ENCODE peak calls at places on chromosomes 5 and 9, in eight cellular contexts. U is GM10248, F is RKO, V is left kidney, C is ELF-1, P is EL, T is fibroblast of villous mesenchyme, M is cardiac muscle cell. A is an unnamed sample.
A peak's percentile ranks its signal among the peaks of the same experiment; 100 is the strongest.

GRCh38 chr5:98906756-98907355 is 22.0 kb downstream of the CHD1 start:
- DNase-seq in M (no peak), F (no peak), T (no peak), P (peak; percentile 25), V (no peak), U (no peak), C (no peak), A (no peak)

GRCh38 chr9:18756712-18757125 is 276.3 kb downstream of the SAXO1 start:
- DNase-seq in V (no peak), P (no peak), T (no peak), U (no peak), F (no peak), M (peak; percentile 6), C (no peak), A (no peak)

GRCh38 chr9:91034521-91034920 is 232.9 kb downstream of the SYK start:
- DNase-seq in P (no peak), V (peak; percentile 62), M (no peak), U (no peak), F (no peak), C (no peak), T (no peak), A (no peak)

GRCh38 chr5:127562252-127562651 is 44.8 kb downstream of the PRRC1 start:
- DNase-seq in T (no peak), M (peak; percentile 46), F (peak; percentile 35), C (peak; percentile 24), V (peak; percentile 68), U (no peak), P (peak; percentile 8), A (peak; percentile 22)

GRCh38 chr5:95821110-95822021 is 1.2 kb downstream of the GLRX start:
- DNase-seq in T (no peak), F (peak; percentile 48), M (no peak), U (no peak), V (peak; percentile 28), C (no peak), P (no peak), A (no peak)

GRCh38 chr5:67214713-67215591 is 18.4 kb upstream of the CD180 start:
- DNase-seq in V (peak; percentile 64), T (no peak), F (no peak), M (no peak), C (no peak), U (no peak), P (no peak), A (no peak)

GRCh38 chr9:8856686-8857329 is 1057.2 kb upstream of the DMAC1 start:
- DNase-seq in M (no peak), F (no peak), U (no peak), T (no peak), P (no peak), V (peak; percentile 78), C (peak; percentile 42), A (no peak)

GRCh38 chr9:18463991-18464390 is 10.0 kb upstream of the ADAMTSL1 start:
- DNase-seq in M (no peak), C (no peak), F (no peak), U (no peak), P (peak; percentile 73), V (no peak), T (no peak), A (no peak)

GRCh38 chr9:121743441-121744001 is 92.1 kb downstream of the DAB2IP start:
- DNase-seq in V (peak; percentile 89), F (peak; percentile 93), U (no peak), T (peak; percentile 92), P (peak; percentile 92), C (peak; percentile 88), M (peak; percentile 88), A (peak; percentile 91)

GRCh38 chr5:35926389-35927051 is 11.9 kb downstream of the CAPSL start:
- DNase-seq in P (peak; percentile 71), M (peak; percentile 63), F (peak; percentile 30), T (peak; percentile 58), U (peak; percentile 61), C (peak; percentile 57), V (peak; percentile 82), A (peak; percentile 23)

GRCh38 chr5:124949862-124950261 is 203.4 kb upstream of the ZNF608 start:
- DNase-seq in C (no peak), M (no peak), T (no peak), V (no peak), U (no peak), F (no peak), P (peak; percentile 10), A (no peak)

GRCh38 chr9:129323999-129324553 is 146.0 kb upstream of the IER5L start:
- DNase-seq in U (no peak), V (no peak), P (no peak), M (no peak), T (no peak), F (no peak), C (no peak), A (no peak)

GRCh38 chr5:124661317-124662141 is 84.9 kb downstream of the ZNF608 start:
- DNase-seq in C (peak; percentile 91), P (peak; percentile 94), U (peak; percentile 19), F (no peak), M (peak; percentile 87), T (peak; percentile 76), V (peak; percentile 95), A (peak; percentile 44)

GRCh38 chr5:89759824-89760223 is 649.7 kb downstream of the CETN3 start:
- DNase-seq in U (no peak), V (no peak), P (no peak), F (no peak), M (no peak), C (no peak), T (no peak), A (no peak)

GRCh38 chr9:134433101-134433500 is 106.8 kb downstream of the RXRA start:
- DNase-seq in C (no peak), M (peak; percentile 45), U (no peak), P (peak; percentile 57), F (no peak), T (peak; percentile 42), V (no peak), A (no peak)

GRCh38 chr5:149053027-149053705 is 9.7 kb downstream of the SH3TC2 start:
- DNase-seq in C (no peak), V (peak; percentile 43), F (no peak), T (no peak), U (no peak), P (peak; percentile 45), M (no peak), A (no peak)

GRCh38 chr5:2758632-2759031 is 7.2 kb upstream of the IRX2 start:
- DNase-seq in C (no peak), P (no peak), U (no peak), F (no peak), V (no peak), T (no peak), M (no peak), A (no peak)

GRCh38 chr5:127367029-127367428 is 76.4 kb downstream of the MEGF10 start:
- DNase-seq in M (no peak), F (no peak), C (no peak), U (no peak), T (no peak), P (no peak), V (no peak), A (no peak)

GRCh38 chr5:122972877-122973276 is 63.6 kb downstream of the PPIC start:
- DNase-seq in V (no peak), P (peak; percentile 83), T (peak; percentile 11), M (no peak), U (no peak), C (no peak), F (peak; percentile 43), A (no peak)

GRCh38 chr5:172862165-172862801 is 28.2 kb downstream of the ERGIC1 start:
- DNase-seq in T (no peak), F (no peak), V (no peak), C (no peak), U (no peak), M (no peak), P (no peak), A (no peak)

GRCh38 chr9:16000826-16001225 is 448.0 kb downstream of the CCDC171 start:
- DNase-seq in M (no peak), F (peak; percentile 62), P (no peak), V (no peak), U (no peak), C (no peak), T (no peak), A (no peak)

GRCh38 chr5:13993926-13994325 is 49.4 kb upstream of the DNAH5 start:
- DNase-seq in C (peak; percentile 55), T (no peak), V (no peak), U (no peak), M (no peak), F (no peak), P (no peak), A (no peak)

GRCh38 chr5:55278778-55279177 is 28.7 kb downstream of the DHX29 start:
- DNase-seq in T (peak; percentile 23), M (no peak), P (peak; percentile 69), U (no peak), V (no peak), C (no peak), F (peak; percentile 37), A (no peak)

GRCh38 chr9:16729656-16730055 is 140.8 kb downstream of the BNC2 start:
- DNase-seq in C (no peak), U (no peak), P (no peak), M (no peak), V (peak; percentile 28), F (no peak), T (no peak), A (no peak)

GRCh38 chr5:59843511-59844230 is 49.9 kb downstream of the PDE4D start:
- DNase-seq in F (no peak), U (no peak), T (peak; percentile 40), V (no peak), P (no peak), C (no peak), M (no peak), A (no peak)

GRCh38 chr5:155092318-155092717 is 78.8 kb downstream of the KIF4B start:
- DNase-seq in F (no peak), T (no peak), P (peak; percentile 23), M (no peak), C (no peak), U (no peak), V (no peak), A (no peak)

GRCh38 chr5:138972230-138972629 is 97.1 kb upstream of the LRRTM2 start:
- DNase-seq in F (no peak), U (no peak), V (no peak), T (peak; percentile 27), P (no peak), M (no peak), C (no peak), A (no peak)

GRCh38 chr9:127130661-127131538 is 8.5 kb upstream of the ANGPTL2 start:
- DNase-seq in P (peak; percentile 90), C (peak; percentile 60), V (peak; percentile 70), M (peak; percentile 95), U (no peak), F (no peak), T (peak; percentile 99), A (peak; percentile 83)

GRCh38 chr9:92954078-92954861 is 6.9 kb downstream of the FGD3 start:
- DNase-seq in M (peak; percentile 15), C (no peak), U (no peak), F (no peak), V (no peak), P (peak; percentile 48), T (no peak), A (no peak)

GRCh38 chr9:98180996-98181395 is 11.4 kb downstream of the CORO2A start:
- DNase-seq in F (no peak), V (no peak), U (no peak), T (no peak), C (no peak), P (no peak), M (no peak), A (no peak)

GRCh38 chr5:41509399-41510175 is 814 bp downstream of the PLCXD3 start:
- DNase-seq in P (no peak), F (no peak), M (no peak), T (no peak), U (no peak), V (no peak), C (no peak), A (no peak)